ENCODE peak calls at places on chromosomes 12 and 14, in four cellular contexts. O, L, V and D are unnamed samples.

GRCh38 chr14:39266871-39267591 is 33.3 kb downstream of the MIA2 start:
- DNase-seq in O (peak; percentile 86), L (peak; percentile 81), V (no peak), D (peak; percentile 82)

GRCh38 chr12:121451931-121452330 is 52.0 kb downstream of the RNF34 start:
- DNase-seq in L (no peak), O (no peak), V (no peak), D (no peak)

GRCh38 chr12:61629702-61630101 is 630.5 kb upstream of the USP15 start:
- DNase-seq in O (no peak), L (no peak), V (no peak), D (no peak)

GRCh38 chr12:55931780-55932545 is 1.0 kb downstream of the DGKA start:
- DNase-seq in O (no peak), L (peak; percentile 58), V (no peak), D (peak; percentile 65)

GRCh38 chr12:6534914-6535696 is 788 bp downstream of the GAPDH start:
- DNase-seq in V (no peak), O (peak; percentile 22), L (peak; percentile 64), D (peak; percentile 77)

GRCh38 chr12:60169904-60170303 is 574.1 kb downstream of the SLC16A7 start:
- DNase-seq in V (no peak), O (no peak), L (no peak), D (no peak)

GRCh38 chr12:110217996-110218674 is 62.9 kb upstream of the ATP2A2 start:
- DNase-seq in L (no peak), V (no peak), O (no peak), D (no peak)

GRCh38 chr12:121295746-121296617 is 527 bp downstream of the CAMKK2 start:
- DNase-seq in O (peak; percentile 27), V (no peak), L (peak; percentile 47), D (peak; percentile 38)

GRCh38 chr12:26699237-26699636 is 133.8 kb downstream of the ITPR2 start:
- DNase-seq in L (no peak), O (no peak), V (no peak), D (no peak)

GRCh38 chr12:32558941-32559340 is 120.2 kb upstream of the DNM1L start:
- DNase-seq in O (no peak), L (no peak), V (peak; percentile 66), D (no peak)

GRCh38 chr12:111438501-111438900 is 32.8 kb downstream of the SH2B3 start:
- DNase-seq in L (peak; percentile 50), V (no peak), O (no peak), D (no peak)

GRCh38 chr12:112380663-112381420 is 1.4 kb downstream of the HECTD4 start:
- DNase-seq in V (no peak), L (peak; percentile 23), O (no peak), D (peak; percentile 36)

GRCh38 chr14:104688755-104689619 is at the start of gene INF2:
- DNase-seq in O (peak; percentile 62), L (peak; percentile 72), V (no peak), D (peak; percentile 73)

GRCh38 chr12:131129839-131130238 is 176.1 kb downstream of the ADGRD1 start:
- DNase-seq in L (no peak), O (no peak), V (no peak), D (no peak)

GRCh38 chr12:127660961-127661360 is 606.0 kb upstream of the TMEM132C start:
- DNase-seq in L (no peak), V (no peak), O (no peak), D (no peak)

GRCh38 chr14:102538598-102539543 is 29.3 kb upstream of the ANKRD9 start:
- DNase-seq in V (no peak), O (peak; percentile 81), L (peak; percentile 75), D (no peak)

GRCh38 chr12:58148405-58148804 is 207.0 kb downstream of the ATP23 start:
- DNase-seq in O (no peak), V (no peak), L (peak; percentile 11), D (no peak)

GRCh38 chr14:52365071-52365470 is 51.0 kb downstream of the PTGER2 start:
- DNase-seq in L (no peak), V (no peak), O (no peak), D (no peak)

GRCh38 chr14:99001241-99001640 is 270.8 kb downstream of the BCL11B start:
- DNase-seq in V (no peak), O (no peak), L (no peak), D (no peak)

GRCh38 chr12:54012631-54013398 is 4.0 kb downstream of the HOXC8 start:
- DNase-seq in V (no peak), L (no peak), O (no peak), D (no peak)

GRCh38 chr14:75310295-75311059 is 31.8 kb downstream of the FOS start:
- DNase-seq in V (no peak), L (no peak), O (no peak), D (peak; percentile 78)

GRCh38 chr12:108642899-108643654 is 9.4 kb upstream of the SELPLG start:
- DNase-seq in V (no peak), O (no peak), L (no peak), D (no peak)

GRCh38 chr14:100104006-100104352 is 38.8 kb downstream of the EVL start:
- DNase-seq in O (no peak), L (no peak), V (no peak), D (no peak)

GRCh38 chr14:100106260-100106659 is 41.0 kb downstream of the EVL start:
- DNase-seq in L (no peak), V (no peak), O (no peak), D (no peak)

GRCh38 chr14:100106661-100107112 is 41.5 kb downstream of the EVL start:
- DNase-seq in L (no peak), V (no peak), O (no peak), D (no peak)

GRCh38 chr14:100104523-100105300 is 39.5 kb downstream of the EVL start:
- DNase-seq in O (no peak), V (no peak), L (no peak), D (peak; percentile 29)

GRCh38 chr14:100105357-100106169 is 40.3 kb downstream of the EVL start:
- DNase-seq in L (no peak), V (no peak), O (no peak), D (no peak)
- TF ChIP-seq ATF2 in L (no peak), V (no peak), O (no peak), D (no peak)

DNA sequence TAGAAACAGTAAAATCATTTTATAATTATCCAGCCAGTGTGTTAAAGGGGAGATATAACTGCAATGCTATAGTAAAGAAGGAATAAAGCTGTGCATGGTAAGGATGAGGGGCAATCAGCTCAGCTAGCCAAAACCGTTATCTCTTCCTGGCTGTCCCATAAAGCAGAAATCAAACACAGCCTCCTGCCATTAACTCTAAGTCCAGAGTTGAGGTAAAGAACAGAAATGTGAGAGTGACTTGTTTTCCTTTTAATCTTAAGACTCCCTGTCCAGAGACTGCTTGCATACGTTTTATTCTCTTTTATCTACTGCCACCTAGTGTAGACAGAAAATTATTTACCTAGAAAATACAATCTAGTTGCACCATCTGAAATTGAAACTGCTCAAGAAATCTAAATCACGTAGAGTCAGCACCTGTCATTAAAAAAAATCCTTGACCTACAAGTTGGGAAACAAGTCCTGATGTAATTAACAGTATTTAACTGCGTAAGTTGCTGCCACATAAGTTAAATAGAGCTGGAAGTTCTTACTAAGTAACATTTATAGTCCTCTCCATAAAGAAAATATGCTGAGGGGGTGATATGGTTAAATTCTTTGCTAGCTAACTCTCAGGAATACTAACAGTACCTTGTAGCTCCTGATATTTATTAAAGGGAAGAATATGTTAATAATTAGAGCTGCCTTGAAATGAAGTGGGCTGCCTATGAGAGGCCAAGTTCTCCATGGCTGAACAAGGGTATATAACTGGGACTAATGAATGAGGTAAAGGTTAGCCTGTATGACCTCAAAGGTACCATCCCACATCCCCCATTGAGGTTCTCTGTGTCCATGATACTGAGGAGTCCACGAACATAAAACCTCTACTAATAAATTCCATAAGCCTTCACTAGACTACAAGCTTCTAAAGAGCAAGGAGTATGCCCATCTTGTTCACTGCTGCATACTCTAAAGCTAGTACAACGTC is 62.7 kb downstream of the GALNT4 start:
- DNase-seq in O (peak; percentile 44), L (peak; percentile 47), V (no peak), D (no peak)
- TF ChIP-seq ATF2 in O (no peak), L (no peak), V (no peak), D (no peak)

GRCh38 chr12:105226219-105226618 is 9.8 kb downstream of the APPL2 start:
- DNase-seq in L (peak; percentile 20), O (no peak), V (no peak), D (no peak)
- TF ChIP-seq ATF2 in L (no peak), O (no peak), V (no peak), D (no peak)

GRCh38 chr12:34215893-34216285 is 193.6 kb downstream of the ALG10 start:
- DNase-seq in O (no peak), V (no peak), L (no peak), D (no peak)

GRCh38 chr12:34218193-34219045 is 196.1 kb downstream of the ALG10 start:
- DNase-seq in L (peak; percentile 78), V (peak; percentile 1), O (peak; percentile 64), D (peak; percentile 47)

GRCh38 chr12:34215213-34215892 is 193.1 kb downstream of the ALG10 start:
- DNase-seq in L (no peak), O (no peak), V (no peak), D (no peak)

GRCh38 chr12:34219046-34219770 is 196.9 kb downstream of the ALG10 start:
- DNase-seq in O (no peak), V (no peak), L (no peak), D (no peak)

DNA sequence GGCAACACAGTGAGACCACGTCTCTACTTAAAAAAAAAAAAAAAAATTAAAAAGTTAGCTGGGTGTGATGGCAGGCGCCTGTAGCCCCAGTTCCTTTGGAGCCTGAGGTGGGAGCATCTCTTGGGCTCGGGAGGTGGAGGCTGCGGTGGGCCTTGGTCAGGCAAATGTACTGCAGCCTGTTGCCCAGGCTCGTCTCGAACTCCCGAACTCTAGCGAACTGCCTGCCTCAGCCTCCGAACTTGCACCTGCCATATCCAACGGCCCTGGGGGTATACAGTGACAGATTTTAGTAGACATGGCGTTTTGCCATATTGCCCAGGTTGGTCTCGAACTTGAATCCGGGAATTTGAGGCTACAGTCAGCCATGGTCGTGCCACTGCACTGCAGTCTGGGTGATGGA is 195.4 kb downstream of the ALG10 start:
- DNase-seq in L (no peak), V (no peak), O (no peak), D (no peak)
- TF ChIP-seq ATF2 in L (no peak), V (no peak), O (no peak), D (no peak)

GRCh38 chr12:96770239-96770780 is 136.7 kb upstream of the NEDD1 start:
- DNase-seq in L (no peak), V (no peak), O (no peak), D (no peak)
- TF ChIP-seq ATF2 in L (no peak), V (no peak), O (no peak), D (no peak)

GRCh38 chr12:47884501-47884900 is 20.3 kb downstream of the VDR start:
- DNase-seq in O (no peak), V (no peak), L (no peak), D (no peak)

GRCh38 chr12:47881041-47881440 is 23.8 kb downstream of the VDR start:
- DNase-seq in L (no peak), V (no peak), O (no peak), D (no peak)

GRCh38 chr12:47882796-47883546 is 21.8 kb downstream of the VDR start:
- DNase-seq in L (no peak), O (no peak), V (peak; percentile 77), D (no peak)

GRCh38 chr12:47883663-47884195 is 21.1 kb downstream of the VDR start:
- DNase-seq in L (no peak), O (no peak), V (no peak), D (no peak)

GRCh38 chr12:47881826-47882427 is 22.9 kb downstream of the VDR start:
- DNase-seq in O (no peak), V (no peak), L (no peak), D (no peak)
- TF ChIP-seq ATF2 in O (no peak), V (no peak), L (no peak), D (no peak)